ENCODE peak calls at places on chromosome 18, in six cellular contexts. I is A549, A is upper lobe of left lung, P is GM12878, J is HepG2, B is K562. X is an unnamed sample.

GRCh38 chr18:10670856-10671255 is 145.0 kb downstream of the NAPG start:
- ATAC-seq in I (no peak), A (no peak), P (no peak), J (no peak), B (peak; percentile 63), X (no peak)

GRCh38 chr18:58800582-58800981 is 64.1 kb upstream of the ZNF532 start:
- ATAC-seq in I (no peak), A (no peak), P (peak; percentile 91), J (no peak), B (no peak), X (no peak)

GRCh38 chr18:47935321-47935720 is 4.9 kb upstream of the SMAD2 start:
- ATAC-seq in I (no peak), A (no peak), P (no peak), J (no peak), B (no peak), X (no peak)

GRCh38 chr18:79469751-79470150 is 74.0 kb downstream of the NFATC1 start:
- ATAC-seq in I (no peak), A (no peak), P (no peak), J (no peak), B (no peak), X (no peak)

GRCh38 chr18:25298853-25299274 is 53.1 kb downstream of the ZNF521 start:
- ATAC-seq in I (no peak), A (peak; percentile 55), P (no peak), J (no peak), B (peak; percentile 55), X (peak; percentile 82)

GRCh38 chr18:73283788-73284187 is 416.0 kb upstream of the NETO1 start:
- ATAC-seq in I (no peak), A (no peak), P (no peak), J (no peak), B (no peak), X (no peak)

GRCh38 chr18:57819671-57820460 is 16.8 kb upstream of the ATP8B1 start:
- ATAC-seq in I (peak; percentile 88), A (peak; percentile 61), P (peak; percentile 89), J (peak; percentile 59), B (peak; percentile 93), X (peak; percentile 81)

GRCh38 chr18:67733094-67733493 is 216.6 kb upstream of the DSEL start:
- ATAC-seq in I (no peak), A (no peak), P (no peak), J (no peak), B (no peak), X (no peak)

GRCh38 chr18:11163668-11164067 is 14.3 kb upstream of the PIEZO2 start:
- ATAC-seq in I (peak; percentile 89), A (peak; percentile 74), P (peak; percentile 94), J (no peak), B (peak; percentile 96), X (peak; percentile 43)

GRCh38 chr18:59220784-59221765 is 1.1 kb downstream of the GRP start:
- ATAC-seq in I (no peak), A (no peak), P (no peak), J (no peak), B (no peak), X (no peak)

GRCh38 chr18:44782617-44783016 is 101.9 kb downstream of the SETBP1 start:
- ATAC-seq in I (no peak), A (no peak), P (no peak), J (no peak), B (no peak), X (no peak)

GRCh38 chr18:51437280-51438271 is 240.1 kb upstream of the MEX3C start:
- ATAC-seq in I (no peak), A (peak; percentile 24), P (no peak), J (no peak), B (no peak), X (no peak)

GRCh38 chr18:78429127-78430108 is 550.2 kb upstream of the SALL3 start:
- ATAC-seq in I (no peak), A (peak; percentile 55), P (no peak), J (no peak), B (no peak), X (peak; percentile 36)

GRCh38 chr18:457120-457519 is 43.4 kb downstream of the COLEC12 start:
- ATAC-seq in I (no peak), A (peak; percentile 77), P (no peak), J (no peak), B (no peak), X (peak; percentile 79)

DNA sequence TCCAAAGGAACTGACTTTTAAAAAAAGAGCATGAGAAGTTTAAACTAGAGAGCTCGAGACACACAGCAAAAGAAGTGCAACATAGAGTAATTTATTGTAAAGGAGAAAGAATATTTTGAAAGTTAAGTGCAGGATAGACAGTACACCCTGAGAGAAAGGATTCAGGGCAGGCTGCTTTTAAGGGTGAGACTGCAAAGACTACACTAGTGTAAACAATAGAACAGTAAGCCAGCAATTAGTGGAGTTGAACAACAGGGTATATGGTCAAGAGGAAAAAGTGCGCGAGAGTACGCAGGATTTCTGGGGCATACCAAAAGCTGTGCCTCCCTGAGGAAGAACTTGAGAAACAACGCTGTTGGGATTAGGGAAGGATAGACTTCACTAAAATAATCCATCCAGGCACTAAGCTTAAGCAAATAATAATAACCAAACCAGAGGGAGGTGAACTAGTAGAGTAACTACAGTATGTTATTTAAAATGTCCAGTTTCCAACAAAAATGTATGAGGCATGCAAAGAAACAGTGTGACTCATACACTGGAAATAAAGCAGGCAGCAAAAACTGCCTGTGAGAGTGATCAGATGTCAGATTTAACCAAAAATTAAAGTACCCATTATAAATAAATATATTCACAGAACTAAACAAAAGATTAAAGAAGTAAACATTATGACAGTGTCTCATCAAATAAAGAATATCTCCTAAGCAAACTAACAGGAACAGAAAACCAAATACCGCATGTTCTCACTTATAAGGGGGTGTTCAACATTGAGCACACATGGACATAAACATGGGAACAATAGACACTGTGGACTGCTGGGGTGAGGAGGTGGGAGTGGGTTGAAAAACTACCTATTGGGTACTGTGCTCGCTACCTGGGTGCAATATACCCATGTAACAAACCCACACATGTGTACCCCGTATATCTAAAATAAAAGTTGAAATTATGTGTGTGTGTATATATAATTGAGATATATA is 40.5 kb upstream of the EMILIN2 start:
- ATAC-seq in I (no peak), A (no peak), P (no peak), J (peak; percentile 39), B (peak; percentile 59), X (no peak)
- TF ChIP-seq POLR2A in I (no peak), A (no peak), P (no peak), J (no peak), B (no peak), X (no peak)

GRCh38 chr18:62986490-62986889 is 271.1 kb downstream of the PHLPP1 start:
- ATAC-seq in I (no peak), A (no peak), P (no peak), J (no peak), B (no peak), X (no peak)
- H3K27ac ChIP-seq in I (no peak overlapping the region), A (no peak overlapping the region), P (no peak overlapping the region), J (no peak overlapping the region), B (no peak overlapping the region), X (no peak overlapping the region)

GRCh38 chr18:12598181-12598921 is 59.6 kb downstream of the SPIRE1 start:
- ATAC-seq in I (no peak), A (no peak), P (no peak), J (no peak), B (peak; percentile 72), X (no peak)

GRCh38 chr18:12599966-12600365 is 57.9 kb downstream of the SPIRE1 start:
- ATAC-seq in I (no peak), A (no peak), P (no peak), J (no peak), B (no peak), X (no peak)

GRCh38 chr18:12599543-12599942 is 58.4 kb downstream of the SPIRE1 start:
- ATAC-seq in I (no peak), A (no peak), P (no peak), J (no peak), B (no peak), X (no peak)

GRCh38 chr18:12595571-12596255 is 62.2 kb downstream of the SPIRE1 start:
- ATAC-seq in I (no peak), A (peak; percentile 26), P (no peak), J (peak; percentile 88), B (no peak), X (no peak)

GRCh38 chr18:12597775-12598174 is 60.1 kb downstream of the SPIRE1 start:
- ATAC-seq in I (peak; percentile 98), A (peak; percentile 74), P (no peak), J (peak; percentile 83), B (no peak), X (no peak)
- TF ChIP-seq EP300 in I (no peak), A (no peak), P (no peak), J (no peak), B (no peak), X (no peak)

GRCh38 chr18:35343488-35343935 is 708 bp downstream of the ZNF24 start:
- ATAC-seq in I (no peak), A (no peak), P (no peak), J (no peak), B (peak; percentile 3), X (no peak)

GRCh38 chr18:35345460-35345921 is 1.3 kb upstream of the ZNF24 start:
- ATAC-seq in I (no peak), A (no peak), P (peak; percentile 14), J (peak; percentile 45), B (no peak), X (no peak)

GRCh38 chr18:35345950-35346349 is 1.7 kb upstream of the ZNF24 start:
- ATAC-seq in I (no peak), A (no peak), P (no peak), J (no peak), B (no peak), X (no peak)

GRCh38 chr18:35344736-35345459 is 678 bp upstream of the ZNF24 start:
- ATAC-seq in I (peak; percentile 7), A (no peak), P (no peak), J (peak; percentile 3), B (no peak), X (no peak)

DNA sequence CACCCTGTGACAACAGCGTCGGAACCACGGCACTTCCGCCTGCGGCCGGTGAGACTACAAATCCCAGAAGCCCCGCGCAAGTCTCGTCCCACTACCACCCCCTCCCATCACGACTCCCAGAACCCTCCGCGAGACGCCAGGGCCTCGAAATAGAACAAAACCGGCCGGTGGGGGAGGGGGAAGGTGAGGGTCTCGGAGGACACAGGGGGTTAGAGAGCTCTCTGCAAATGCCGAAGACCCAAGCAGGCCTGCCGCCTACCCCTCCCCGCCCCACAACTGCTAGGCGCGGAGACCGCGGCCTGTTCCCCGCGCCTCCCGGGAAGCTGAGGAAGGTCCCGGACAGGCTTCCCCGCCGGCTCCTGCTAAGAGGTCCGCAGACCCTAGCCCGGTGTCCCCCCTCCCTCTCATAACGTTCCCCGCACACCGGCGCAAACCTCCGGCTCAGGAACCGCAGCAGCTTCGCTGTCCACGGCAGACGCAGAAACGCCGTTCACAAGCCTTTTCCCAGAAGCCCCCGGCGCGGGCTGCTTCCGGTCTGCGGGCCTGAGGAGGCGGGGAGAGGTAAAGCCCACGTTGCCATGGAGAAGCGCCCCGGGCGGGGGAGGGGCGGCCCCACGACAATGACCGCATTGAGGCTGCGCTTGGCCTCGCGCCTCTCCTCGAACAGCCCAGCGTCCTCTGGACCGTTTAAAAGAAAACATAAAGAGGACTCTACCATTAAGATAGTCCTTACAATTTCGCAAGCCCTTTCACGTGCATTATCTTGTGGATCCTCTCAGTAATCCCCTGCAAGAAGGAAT is at the start of gene ZNF24:
- ATAC-seq in I (peak; percentile 97), A (peak; percentile 99), P (peak; percentile 95), J (peak; percentile 93), B (peak; percentile 97), X (peak; percentile 96)
- TF ChIP-seq POLR2A in I (peak; percentile 49), A (peak; percentile 81), P (peak; percentile 91), J (peak; percentile 78), B (peak; percentile 98), X (peak; percentile 84)

GRCh38 chr18:70442933-70443332 is 154.1 kb downstream of the SOCS6 start:
- ATAC-seq in I (no peak), A (no peak), P (no peak), J (no peak), B (no peak), X (no peak)
- H3K27ac ChIP-seq in I (peak overlapping the region; percentile 54), A (no peak overlapping the region), P (no peak overlapping the region), J (no peak overlapping the region), B (no peak overlapping the region), X (no peak overlapping the region)

GRCh38 chr18:69757733-69758132 is 189.9 kb downstream of the CD226 start:
- ATAC-seq in I (no peak), A (no peak), P (no peak), J (no peak), B (no peak), X (no peak)
- TF ChIP-seq EP300 in I (no peak), A (no peak), P (no peak), J (no peak), B (no peak), X (no peak)